ENCODE peak calls at places on chromosomes 12 and 14, in six cellular contexts. One of them, this sample, is unnamed.

GRCh38 chr12:1819050-1819449 is 1.3 kb upstream of the LRTM2 start:
- DNase-seq in activated T-helper 1 cell treated with anti-CD3 and anti-CD28 coated beads, Interleukin-12 subunit alpha, Interleukin-12 subunit beta, Interleukin-2, Interleukin-4 antibody, amounts not matched to agents 30 ng/mL and 10 ng/mL and 1 ng/mL, durations not matched to agents 14 hours and 24 hours and 36 hours: no peak
- DNase-seq in NCI-H510A treated with DMSO at 0.1 percent for 48 hours: no peak
- DNase-seq in NCI-H1105 treated with DMSO at 0.1 percent for 48 hours: no peak
- DNase-seq in T-helper 2 cell: no peak
- DNase-seq in activated CD4-positive, alpha-beta T cell treated with anti-CD3 and anti-CD28 coated beads, Interleukin-2, amount 50 U/mL, for 1 hour: no peak
- DNase-seq in this sample: no peak

GRCh38 chr12:109387425-109388166 is 39.9 kb downstream of the MYO1H start:
- DNase-seq in activated T-helper 1 cell treated with anti-CD3 and anti-CD28 coated beads, Interleukin-12 subunit alpha, Interleukin-12 subunit beta, Interleukin-2, Interleukin-4 antibody, amounts not matched to agents 30 ng/mL and 10 ng/mL and 1 ng/mL, durations not matched to agents 14 hours and 24 hours and 36 hours: no peak
- DNase-seq in NCI-H510A treated with DMSO at 0.1 percent for 48 hours: peak
- DNase-seq in NCI-H1105 treated with DMSO at 0.1 percent for 48 hours: peak
- DNase-seq in T-helper 2 cell: peak
- DNase-seq in activated CD4-positive, alpha-beta T cell treated with anti-CD3 and anti-CD28 coated beads, Interleukin-2, amount 50 U/mL, for 1 hour: no peak
- DNase-seq in this sample: no peak

GRCh38 chr12:3544296-3544965 is 53.4 kb downstream of the PRMT8 start:
- DNase-seq in activated T-helper 1 cell treated with anti-CD3 and anti-CD28 coated beads, Interleukin-12 subunit alpha, Interleukin-12 subunit beta, Interleukin-2, Interleukin-4 antibody, amounts not matched to agents 30 ng/mL and 10 ng/mL and 1 ng/mL, durations not matched to agents 14 hours and 24 hours and 36 hours: no peak
- DNase-seq in NCI-H510A treated with DMSO at 0.1 percent for 48 hours: peak
- DNase-seq in NCI-H1105 treated with DMSO at 0.1 percent for 48 hours: no peak
- DNase-seq in T-helper 2 cell: no peak
- DNase-seq in activated CD4-positive, alpha-beta T cell treated with anti-CD3 and anti-CD28 coated beads, Interleukin-2, amount 50 U/mL, for 1 hour: no peak
- DNase-seq in this sample: no peak

GRCh38 chr12:21300632-21301031 is 34.1 kb downstream of the SLCO1A2 start:
- DNase-seq in activated T-helper 1 cell treated with anti-CD3 and anti-CD28 coated beads, Interleukin-12 subunit alpha, Interleukin-12 subunit beta, Interleukin-2, Interleukin-4 antibody, amounts not matched to agents 30 ng/mL and 10 ng/mL and 1 ng/mL, durations not matched to agents 14 hours and 24 hours and 36 hours: no peak
- DNase-seq in NCI-H510A treated with DMSO at 0.1 percent for 48 hours: no peak
- DNase-seq in NCI-H1105 treated with DMSO at 0.1 percent for 48 hours: no peak
- DNase-seq in T-helper 2 cell: no peak
- DNase-seq in activated CD4-positive, alpha-beta T cell treated with anti-CD3 and anti-CD28 coated beads, Interleukin-2, amount 50 U/mL, for 1 hour: no peak
- DNase-seq in this sample: no peak

GRCh38 chr14:44404021-44404420 is 103.1 kb downstream of the FSCB start:
- DNase-seq in activated T-helper 1 cell treated with anti-CD3 and anti-CD28 coated beads, Interleukin-12 subunit alpha, Interleukin-12 subunit beta, Interleukin-2, Interleukin-4 antibody, amounts not matched to agents 30 ng/mL and 10 ng/mL and 1 ng/mL, durations not matched to agents 14 hours and 24 hours and 36 hours: no peak
- DNase-seq in NCI-H510A treated with DMSO at 0.1 percent for 48 hours: no peak
- DNase-seq in NCI-H1105 treated with DMSO at 0.1 percent for 48 hours: peak
- DNase-seq in T-helper 2 cell: no peak
- DNase-seq in activated CD4-positive, alpha-beta T cell treated with anti-CD3 and anti-CD28 coated beads, Interleukin-2, amount 50 U/mL, for 1 hour: no peak
- DNase-seq in this sample: peak

GRCh38 chr12:101325590-101325989 is 45.7 kb downstream of the UTP20 start:
- DNase-seq in activated T-helper 1 cell treated with anti-CD3 and anti-CD28 coated beads, Interleukin-12 subunit alpha, Interleukin-12 subunit beta, Interleukin-2, Interleukin-4 antibody, amounts not matched to agents 30 ng/mL and 10 ng/mL and 1 ng/mL, durations not matched to agents 14 hours and 24 hours and 36 hours: no peak
- DNase-seq in NCI-H510A treated with DMSO at 0.1 percent for 48 hours: no peak
- DNase-seq in NCI-H1105 treated with DMSO at 0.1 percent for 48 hours: no peak
- DNase-seq in T-helper 2 cell: no peak
- DNase-seq in activated CD4-positive, alpha-beta T cell treated with anti-CD3 and anti-CD28 coated beads, Interleukin-2, amount 50 U/mL, for 1 hour: no peak
- DNase-seq in this sample: no peak

GRCh38 chr14:92103363-92103762 is 3.0 kb downstream of the ATXN3 start:
- DNase-seq in activated T-helper 1 cell treated with anti-CD3 and anti-CD28 coated beads, Interleukin-12 subunit alpha, Interleukin-12 subunit beta, Interleukin-2, Interleukin-4 antibody, amounts not matched to agents 30 ng/mL and 10 ng/mL and 1 ng/mL, durations not matched to agents 14 hours and 24 hours and 36 hours: no peak
- DNase-seq in NCI-H510A treated with DMSO at 0.1 percent for 48 hours: no peak
- DNase-seq in NCI-H1105 treated with DMSO at 0.1 percent for 48 hours: no peak
- DNase-seq in T-helper 2 cell: no peak
- DNase-seq in activated CD4-positive, alpha-beta T cell treated with anti-CD3 and anti-CD28 coated beads, Interleukin-2, amount 50 U/mL, for 1 hour: no peak
- DNase-seq in this sample: no peak

GRCh38 chr12:32918890-32919791 is 22.6 kb upstream of the PKP2 start:
- DNase-seq in activated T-helper 1 cell treated with anti-CD3 and anti-CD28 coated beads, Interleukin-12 subunit alpha, Interleukin-12 subunit beta, Interleukin-2, Interleukin-4 antibody, amounts not matched to agents 30 ng/mL and 10 ng/mL and 1 ng/mL, durations not matched to agents 14 hours and 24 hours and 36 hours: no peak
- DNase-seq in NCI-H510A treated with DMSO at 0.1 percent for 48 hours: no peak
- DNase-seq in NCI-H1105 treated with DMSO at 0.1 percent for 48 hours: peak
- DNase-seq in T-helper 2 cell: no peak
- DNase-seq in activated CD4-positive, alpha-beta T cell treated with anti-CD3 and anti-CD28 coated beads, Interleukin-2, amount 50 U/mL, for 1 hour: no peak
- DNase-seq in this sample: peak

GRCh38 chr14:68451676-68452387 is 341.0 kb downstream of the ZFP36L1 start:
- DNase-seq in activated T-helper 1 cell treated with anti-CD3 and anti-CD28 coated beads, Interleukin-12 subunit alpha, Interleukin-12 subunit beta, Interleukin-2, Interleukin-4 antibody, amounts not matched to agents 30 ng/mL and 10 ng/mL and 1 ng/mL, durations not matched to agents 14 hours and 24 hours and 36 hours: no peak
- DNase-seq in NCI-H510A treated with DMSO at 0.1 percent for 48 hours: no peak
- DNase-seq in NCI-H1105 treated with DMSO at 0.1 percent for 48 hours: no peak
- DNase-seq in T-helper 2 cell: no peak
- DNase-seq in activated CD4-positive, alpha-beta T cell treated with anti-CD3 and anti-CD28 coated beads, Interleukin-2, amount 50 U/mL, for 1 hour: no peak
- DNase-seq in this sample: no peak

GRCh38 chr12:47752552-47752951 is 6.1 kb downstream of the RAPGEF3 start:
- DNase-seq in activated T-helper 1 cell treated with anti-CD3 and anti-CD28 coated beads, Interleukin-12 subunit alpha, Interleukin-12 subunit beta, Interleukin-2, Interleukin-4 antibody, amounts not matched to agents 30 ng/mL and 10 ng/mL and 1 ng/mL, durations not matched to agents 14 hours and 24 hours and 36 hours: no peak
- DNase-seq in NCI-H510A treated with DMSO at 0.1 percent for 48 hours: no peak
- DNase-seq in NCI-H1105 treated with DMSO at 0.1 percent for 48 hours: no peak
- DNase-seq in T-helper 2 cell: no peak
- DNase-seq in activated CD4-positive, alpha-beta T cell treated with anti-CD3 and anti-CD28 coated beads, Interleukin-2, amount 50 U/mL, for 1 hour: no peak
- DNase-seq in this sample: peak

GRCh38 chr12:12821975-12822374 is 8.8 kb downstream of the DDX47 start:
- DNase-seq in activated T-helper 1 cell treated with anti-CD3 and anti-CD28 coated beads, Interleukin-12 subunit alpha, Interleukin-12 subunit beta, Interleukin-2, Interleukin-4 antibody, amounts not matched to agents 30 ng/mL and 10 ng/mL and 1 ng/mL, durations not matched to agents 14 hours and 24 hours and 36 hours: no peak
- DNase-seq in NCI-H510A treated with DMSO at 0.1 percent for 48 hours: no peak
- DNase-seq in NCI-H1105 treated with DMSO at 0.1 percent for 48 hours: no peak
- DNase-seq in T-helper 2 cell: no peak
- DNase-seq in activated CD4-positive, alpha-beta T cell treated with anti-CD3 and anti-CD28 coated beads, Interleukin-2, amount 50 U/mL, for 1 hour: no peak
- DNase-seq in this sample: no peak

GRCh38 chr14:23640524-23641141 is 4.5 kb downstream of the DHRS2 start:
- DNase-seq in activated T-helper 1 cell treated with anti-CD3 and anti-CD28 coated beads, Interleukin-12 subunit alpha, Interleukin-12 subunit beta, Interleukin-2, Interleukin-4 antibody, amounts not matched to agents 30 ng/mL and 10 ng/mL and 1 ng/mL, durations not matched to agents 14 hours and 24 hours and 36 hours: no peak
- DNase-seq in NCI-H510A treated with DMSO at 0.1 percent for 48 hours: peak
- DNase-seq in NCI-H1105 treated with DMSO at 0.1 percent for 48 hours: peak
- DNase-seq in T-helper 2 cell: no peak
- DNase-seq in activated CD4-positive, alpha-beta T cell treated with anti-CD3 and anti-CD28 coated beads, Interleukin-2, amount 50 U/mL, for 1 hour: no peak
- DNase-seq in this sample: no peak

GRCh38 chr14:54784060-54784459 is 118.6 kb downstream of the GCH1 start:
- DNase-seq in activated T-helper 1 cell treated with anti-CD3 and anti-CD28 coated beads, Interleukin-12 subunit alpha, Interleukin-12 subunit beta, Interleukin-2, Interleukin-4 antibody, amounts not matched to agents 30 ng/mL and 10 ng/mL and 1 ng/mL, durations not matched to agents 14 hours and 24 hours and 36 hours: no peak
- DNase-seq in NCI-H510A treated with DMSO at 0.1 percent for 48 hours: no peak
- DNase-seq in NCI-H1105 treated with DMSO at 0.1 percent for 48 hours: no peak
- DNase-seq in T-helper 2 cell: no peak
- DNase-seq in activated CD4-positive, alpha-beta T cell treated with anti-CD3 and anti-CD28 coated beads, Interleukin-2, amount 50 U/mL, for 1 hour: no peak
- DNase-seq in this sample: no peak

GRCh38 chr12:92828565-92828964 is 100.5 kb downstream of the EEA1 start:
- DNase-seq in activated T-helper 1 cell treated with anti-CD3 and anti-CD28 coated beads, Interleukin-12 subunit alpha, Interleukin-12 subunit beta, Interleukin-2, Interleukin-4 antibody, amounts not matched to agents 30 ng/mL and 10 ng/mL and 1 ng/mL, durations not matched to agents 14 hours and 24 hours and 36 hours: no peak
- DNase-seq in NCI-H510A treated with DMSO at 0.1 percent for 48 hours: no peak
- DNase-seq in NCI-H1105 treated with DMSO at 0.1 percent for 48 hours: no peak
- DNase-seq in T-helper 2 cell: no peak
- DNase-seq in activated CD4-positive, alpha-beta T cell treated with anti-CD3 and anti-CD28 coated beads, Interleukin-2, amount 50 U/mL, for 1 hour: no peak
- DNase-seq in this sample: no peak

GRCh38 chr12:51391047-51391837 is at the start of gene GALNT6:
- DNase-seq in activated T-helper 1 cell treated with anti-CD3 and anti-CD28 coated beads, Interleukin-12 subunit alpha, Interleukin-12 subunit beta, Interleukin-2, Interleukin-4 antibody, amounts not matched to agents 30 ng/mL and 10 ng/mL and 1 ng/mL, durations not matched to agents 14 hours and 24 hours and 36 hours: peak
- DNase-seq in NCI-H510A treated with DMSO at 0.1 percent for 48 hours: peak
- DNase-seq in NCI-H1105 treated with DMSO at 0.1 percent for 48 hours: no peak
- DNase-seq in T-helper 2 cell: peak
- DNase-seq in activated CD4-positive, alpha-beta T cell treated with anti-CD3 and anti-CD28 coated beads, Interleukin-2, amount 50 U/mL, for 1 hour: peak
- DNase-seq in this sample: no peak

GRCh38 chr14:21825147-21825743 is 151.6 kb upstream of the OR4E1 start:
- DNase-seq in activated T-helper 1 cell treated with anti-CD3 and anti-CD28 coated beads, Interleukin-12 subunit alpha, Interleukin-12 subunit beta, Interleukin-2, Interleukin-4 antibody, amounts not matched to agents 30 ng/mL and 10 ng/mL and 1 ng/mL, durations not matched to agents 14 hours and 24 hours and 36 hours: peak
- DNase-seq in NCI-H510A treated with DMSO at 0.1 percent for 48 hours: no peak
- DNase-seq in NCI-H1105 treated with DMSO at 0.1 percent for 48 hours: peak
- DNase-seq in T-helper 2 cell: peak
- DNase-seq in activated CD4-positive, alpha-beta T cell treated with anti-CD3 and anti-CD28 coated beads, Interleukin-2, amount 50 U/mL, for 1 hour: peak
- DNase-seq in this sample: no peak

GRCh38 chr12:42588981-42589464 is 523 bp downstream of the PRICKLE1 start:
- DNase-seq in activated T-helper 1 cell treated with anti-CD3 and anti-CD28 coated beads, Interleukin-12 subunit alpha, Interleukin-12 subunit beta, Interleukin-2, Interleukin-4 antibody, amounts not matched to agents 30 ng/mL and 10 ng/mL and 1 ng/mL, durations not matched to agents 14 hours and 24 hours and 36 hours: no peak
- DNase-seq in NCI-H510A treated with DMSO at 0.1 percent for 48 hours: no peak
- DNase-seq in NCI-H1105 treated with DMSO at 0.1 percent for 48 hours: peak
- DNase-seq in T-helper 2 cell: no peak
- DNase-seq in activated CD4-positive, alpha-beta T cell treated with anti-CD3 and anti-CD28 coated beads, Interleukin-2, amount 50 U/mL, for 1 hour: no peak
- DNase-seq in this sample: no peak

GRCh38 chr12:138898-139534 is 72.4 kb downstream of the IQSEC3 start:
- DNase-seq in activated T-helper 1 cell treated with anti-CD3 and anti-CD28 coated beads, Interleukin-12 subunit alpha, Interleukin-12 subunit beta, Interleukin-2, Interleukin-4 antibody, amounts not matched to agents 30 ng/mL and 10 ng/mL and 1 ng/mL, durations not matched to agents 14 hours and 24 hours and 36 hours: no peak
- DNase-seq in NCI-H510A treated with DMSO at 0.1 percent for 48 hours: no peak
- DNase-seq in NCI-H1105 treated with DMSO at 0.1 percent for 48 hours: no peak
- DNase-seq in T-helper 2 cell: peak
- DNase-seq in activated CD4-positive, alpha-beta T cell treated with anti-CD3 and anti-CD28 coated beads, Interleukin-2, amount 50 U/mL, for 1 hour: no peak
- DNase-seq in this sample: peak

GRCh38 chr14:87084908-87085307 is 908.1 kb downstream of the GALC start:
- DNase-seq in activated T-helper 1 cell treated with anti-CD3 and anti-CD28 coated beads, Interleukin-12 subunit alpha, Interleukin-12 subunit beta, Interleukin-2, Interleukin-4 antibody, amounts not matched to agents 30 ng/mL and 10 ng/mL and 1 ng/mL, durations not matched to agents 14 hours and 24 hours and 36 hours: no peak
- DNase-seq in NCI-H510A treated with DMSO at 0.1 percent for 48 hours: no peak
- DNase-seq in NCI-H1105 treated with DMSO at 0.1 percent for 48 hours: no peak
- DNase-seq in T-helper 2 cell: no peak
- DNase-seq in activated CD4-positive, alpha-beta T cell treated with anti-CD3 and anti-CD28 coated beads, Interleukin-2, amount 50 U/mL, for 1 hour: no peak
- DNase-seq in this sample: no peak

GRCh38 chr12:63400318-63400717 is 249.3 kb upstream of the AVPR1A start:
- DNase-seq in activated T-helper 1 cell treated with anti-CD3 and anti-CD28 coated beads, Interleukin-12 subunit alpha, Interleukin-12 subunit beta, Interleukin-2, Interleukin-4 antibody, amounts not matched to agents 30 ng/mL and 10 ng/mL and 1 ng/mL, durations not matched to agents 14 hours and 24 hours and 36 hours: no peak
- DNase-seq in NCI-H510A treated with DMSO at 0.1 percent for 48 hours: no peak
- DNase-seq in NCI-H1105 treated with DMSO at 0.1 percent for 48 hours: no peak
- DNase-seq in T-helper 2 cell: no peak
- DNase-seq in activated CD4-positive, alpha-beta T cell treated with anti-CD3 and anti-CD28 coated beads, Interleukin-2, amount 50 U/mL, for 1 hour: no peak
- DNase-seq in this sample: no peak

GRCh38 chr14:51419685-51420084 is 179.6 kb downstream of the TMX1 start:
- DNase-seq in activated T-helper 1 cell treated with anti-CD3 and anti-CD28 coated beads, Interleukin-12 subunit alpha, Interleukin-12 subunit beta, Interleukin-2, Interleukin-4 antibody, amounts not matched to agents 30 ng/mL and 10 ng/mL and 1 ng/mL, durations not matched to agents 14 hours and 24 hours and 36 hours: no peak
- DNase-seq in NCI-H510A treated with DMSO at 0.1 percent for 48 hours: no peak
- DNase-seq in NCI-H1105 treated with DMSO at 0.1 percent for 48 hours: no peak
- DNase-seq in T-helper 2 cell: peak
- DNase-seq in activated CD4-positive, alpha-beta T cell treated with anti-CD3 and anti-CD28 coated beads, Interleukin-2, amount 50 U/mL, for 1 hour: peak
- DNase-seq in this sample: no peak

GRCh38 chr14:98889107-98889835 is 382.7 kb downstream of the BCL11B start:
- DNase-seq in activated T-helper 1 cell treated with anti-CD3 and anti-CD28 coated beads, Interleukin-12 subunit alpha, Interleukin-12 subunit beta, Interleukin-2, Interleukin-4 antibody, amounts not matched to agents 30 ng/mL and 10 ng/mL and 1 ng/mL, durations not matched to agents 14 hours and 24 hours and 36 hours: no peak
- DNase-seq in NCI-H510A treated with DMSO at 0.1 percent for 48 hours: no peak
- DNase-seq in NCI-H1105 treated with DMSO at 0.1 percent for 48 hours: no peak
- DNase-seq in T-helper 2 cell: no peak
- DNase-seq in activated CD4-positive, alpha-beta T cell treated with anti-CD3 and anti-CD28 coated beads, Interleukin-2, amount 50 U/mL, for 1 hour: no peak
- DNase-seq in this sample: no peak

GRCh38 chr12:6336859-6337744 is 4.8 kb downstream of the TNFRSF1A start:
- DNase-seq in activated T-helper 1 cell treated with anti-CD3 and anti-CD28 coated beads, Interleukin-12 subunit alpha, Interleukin-12 subunit beta, Interleukin-2, Interleukin-4 antibody, amounts not matched to agents 30 ng/mL and 10 ng/mL and 1 ng/mL, durations not matched to agents 14 hours and 24 hours and 36 hours: peak
- DNase-seq in NCI-H510A treated with DMSO at 0.1 percent for 48 hours: no peak
- DNase-seq in NCI-H1105 treated with DMSO at 0.1 percent for 48 hours: no peak
- DNase-seq in T-helper 2 cell: peak
- DNase-seq in activated CD4-positive, alpha-beta T cell treated with anti-CD3 and anti-CD28 coated beads, Interleukin-2, amount 50 U/mL, for 1 hour: peak
- DNase-seq in this sample: no peak

GRCh38 chr14:73723799-73724621 is 9.8 kb upstream of the PNMA1 start:
- DNase-seq in activated T-helper 1 cell treated with anti-CD3 and anti-CD28 coated beads, Interleukin-12 subunit alpha, Interleukin-12 subunit beta, Interleukin-2, Interleukin-4 antibody, amounts not matched to agents 30 ng/mL and 10 ng/mL and 1 ng/mL, durations not matched to agents 14 hours and 24 hours and 36 hours: no peak
- DNase-seq in NCI-H510A treated with DMSO at 0.1 percent for 48 hours: no peak
- DNase-seq in NCI-H1105 treated with DMSO at 0.1 percent for 48 hours: no peak
- DNase-seq in T-helper 2 cell: no peak
- DNase-seq in activated CD4-positive, alpha-beta T cell treated with anti-CD3 and anti-CD28 coated beads, Interleukin-2, amount 50 U/mL, for 1 hour: no peak
- DNase-seq in this sample: peak

GRCh38 chr12:3237154-3237520 is 160.0 kb downstream of the TSPAN9 start:
- DNase-seq in activated T-helper 1 cell treated with anti-CD3 and anti-CD28 coated beads, Interleukin-12 subunit alpha, Interleukin-12 subunit beta, Interleukin-2, Interleukin-4 antibody, amounts not matched to agents 30 ng/mL and 10 ng/mL and 1 ng/mL, durations not matched to agents 14 hours and 24 hours and 36 hours: no peak
- DNase-seq in NCI-H510A treated with DMSO at 0.1 percent for 48 hours: no peak
- DNase-seq in NCI-H1105 treated with DMSO at 0.1 percent for 48 hours: no peak
- DNase-seq in T-helper 2 cell: no peak
- DNase-seq in activated CD4-positive, alpha-beta T cell treated with anti-CD3 and anti-CD28 coated beads, Interleukin-2, amount 50 U/mL, for 1 hour: no peak
- DNase-seq in this sample: no peak

GRCh38 chr14:73762375-73762822 is 48.2 kb upstream of the PNMA1 start:
- DNase-seq in activated T-helper 1 cell treated with anti-CD3 and anti-CD28 coated beads, Interleukin-12 subunit alpha, Interleukin-12 subunit beta, Interleukin-2, Interleukin-4 antibody, amounts not matched to agents 30 ng/mL and 10 ng/mL and 1 ng/mL, durations not matched to agents 14 hours and 24 hours and 36 hours: no peak
- DNase-seq in NCI-H510A treated with DMSO at 0.1 percent for 48 hours: peak
- DNase-seq in NCI-H1105 treated with DMSO at 0.1 percent for 48 hours: no peak
- DNase-seq in T-helper 2 cell: peak
- DNase-seq in activated CD4-positive, alpha-beta T cell treated with anti-CD3 and anti-CD28 coated beads, Interleukin-2, amount 50 U/mL, for 1 hour: no peak
- DNase-seq in this sample: no peak

GRCh38 chr12:53327435-53328042 is 6.1 kb upstream of the AAAS start:
- DNase-seq in activated T-helper 1 cell treated with anti-CD3 and anti-CD28 coated beads, Interleukin-12 subunit alpha, Interleukin-12 subunit beta, Interleukin-2, Interleukin-4 antibody, amounts not matched to agents 30 ng/mL and 10 ng/mL and 1 ng/mL, durations not matched to agents 14 hours and 24 hours and 36 hours: no peak
- DNase-seq in NCI-H510A treated with DMSO at 0.1 percent for 48 hours: peak
- DNase-seq in NCI-H1105 treated with DMSO at 0.1 percent for 48 hours: no peak
- DNase-seq in T-helper 2 cell: no peak
- DNase-seq in activated CD4-positive, alpha-beta T cell treated with anti-CD3 and anti-CD28 coated beads, Interleukin-2, amount 50 U/mL, for 1 hour: no peak
- DNase-seq in this sample: no peak

GRCh38 chr12:126204326-126204725 is 1139.1 kb downstream of the AACS start:
- DNase-seq in activated T-helper 1 cell treated with anti-CD3 and anti-CD28 coated beads, Interleukin-12 subunit alpha, Interleukin-12 subunit beta, Interleukin-2, Interleukin-4 antibody, amounts not matched to agents 30 ng/mL and 10 ng/mL and 1 ng/mL, durations not matched to agents 14 hours and 24 hours and 36 hours: no peak
- DNase-seq in NCI-H510A treated with DMSO at 0.1 percent for 48 hours: no peak
- DNase-seq in NCI-H1105 treated with DMSO at 0.1 percent for 48 hours: no peak
- DNase-seq in T-helper 2 cell: no peak
- DNase-seq in activated CD4-positive, alpha-beta T cell treated with anti-CD3 and anti-CD28 coated beads, Interleukin-2, amount 50 U/mL, for 1 hour: no peak
- DNase-seq in this sample: no peak

GRCh38 chr12:74646831-74647230 is 109.2 kb downstream of the ATXN7L3B start:
- DNase-seq in activated T-helper 1 cell treated with anti-CD3 and anti-CD28 coated beads, Interleukin-12 subunit alpha, Interleukin-12 subunit beta, Interleukin-2, Interleukin-4 antibody, amounts not matched to agents 30 ng/mL and 10 ng/mL and 1 ng/mL, durations not matched to agents 14 hours and 24 hours and 36 hours: no peak
- DNase-seq in NCI-H510A treated with DMSO at 0.1 percent for 48 hours: peak
- DNase-seq in NCI-H1105 treated with DMSO at 0.1 percent for 48 hours: peak
- DNase-seq in T-helper 2 cell: no peak
- DNase-seq in activated CD4-positive, alpha-beta T cell treated with anti-CD3 and anti-CD28 coated beads, Interleukin-2, amount 50 U/mL, for 1 hour: no peak
- DNase-seq in this sample: no peak

GRCh38 chr12:90322006-90322405 is 613.4 kb upstream of the ATP2B1 start:
- DNase-seq in activated T-helper 1 cell treated with anti-CD3 and anti-CD28 coated beads, Interleukin-12 subunit alpha, Interleukin-12 subunit beta, Interleukin-2, Interleukin-4 antibody, amounts not matched to agents 30 ng/mL and 10 ng/mL and 1 ng/mL, durations not matched to agents 14 hours and 24 hours and 36 hours: no peak
- DNase-seq in NCI-H510A treated with DMSO at 0.1 percent for 48 hours: no peak
- DNase-seq in NCI-H1105 treated with DMSO at 0.1 percent for 48 hours: no peak
- DNase-seq in T-helper 2 cell: no peak
- DNase-seq in activated CD4-positive, alpha-beta T cell treated with anti-CD3 and anti-CD28 coated beads, Interleukin-2, amount 50 U/mL, for 1 hour: no peak
- DNase-seq in this sample: peak

GRCh38 chr14:95683793-95684192 is 2.4 kb upstream of the TCL1B start:
- DNase-seq in activated T-helper 1 cell treated with anti-CD3 and anti-CD28 coated beads, Interleukin-12 subunit alpha, Interleukin-12 subunit beta, Interleukin-2, Interleukin-4 antibody, amounts not matched to agents 30 ng/mL and 10 ng/mL and 1 ng/mL, durations not matched to agents 14 hours and 24 hours and 36 hours: no peak
- DNase-seq in NCI-H510A treated with DMSO at 0.1 percent for 48 hours: no peak
- DNase-seq in NCI-H1105 treated with DMSO at 0.1 percent for 48 hours: no peak
- DNase-seq in T-helper 2 cell: peak
- DNase-seq in activated CD4-positive, alpha-beta T cell treated with anti-CD3 and anti-CD28 coated beads, Interleukin-2, amount 50 U/mL, for 1 hour: peak
- DNase-seq in this sample: no peak

GRCh38 chr14:20697273-20698017 is 8.9 kb downstream of the ANG start:
- DNase-seq in activated T-helper 1 cell treated with anti-CD3 and anti-CD28 coated beads, Interleukin-12 subunit alpha, Interleukin-12 subunit beta, Interleukin-2, Interleukin-4 antibody, amounts not matched to agents 30 ng/mL and 10 ng/mL and 1 ng/mL, durations not matched to agents 14 hours and 24 hours and 36 hours: peak
- DNase-seq in NCI-H510A treated with DMSO at 0.1 percent for 48 hours: no peak
- DNase-seq in NCI-H1105 treated with DMSO at 0.1 percent for 48 hours: peak
- DNase-seq in T-helper 2 cell: peak
- DNase-seq in activated CD4-positive, alpha-beta T cell treated with anti-CD3 and anti-CD28 coated beads, Interleukin-2, amount 50 U/mL, for 1 hour: peak
- DNase-seq in this sample: peak

GRCh38 chr14:58059121-58059520 is 92.9 kb downstream of the ARMH4 start:
- DNase-seq in activated T-helper 1 cell treated with anti-CD3 and anti-CD28 coated beads, Interleukin-12 subunit alpha, Interleukin-12 subunit beta, Interleukin-2, Interleukin-4 antibody, amounts not matched to agents 30 ng/mL and 10 ng/mL and 1 ng/mL, durations not matched to agents 14 hours and 24 hours and 36 hours: no peak
- DNase-seq in NCI-H510A treated with DMSO at 0.1 percent for 48 hours: no peak
- DNase-seq in NCI-H1105 treated with DMSO at 0.1 percent for 48 hours: peak
- DNase-seq in T-helper 2 cell: no peak
- DNase-seq in activated CD4-positive, alpha-beta T cell treated with anti-CD3 and anti-CD28 coated beads, Interleukin-2, amount 50 U/mL, for 1 hour: no peak
- DNase-seq in this sample: no peak

GRCh38 chr12:94909609-94910008 is 93.9 kb downstream of the NDUFA12 start:
- DNase-seq in activated T-helper 1 cell treated with anti-CD3 and anti-CD28 coated beads, Interleukin-12 subunit alpha, Interleukin-12 subunit beta, Interleukin-2, Interleukin-4 antibody, amounts not matched to agents 30 ng/mL and 10 ng/mL and 1 ng/mL, durations not matched to agents 14 hours and 24 hours and 36 hours: no peak
- DNase-seq in NCI-H510A treated with DMSO at 0.1 percent for 48 hours: no peak
- DNase-seq in NCI-H1105 treated with DMSO at 0.1 percent for 48 hours: no peak
- DNase-seq in T-helper 2 cell: no peak
- DNase-seq in activated CD4-positive, alpha-beta T cell treated with anti-CD3 and anti-CD28 coated beads, Interleukin-2, amount 50 U/mL, for 1 hour: no peak
- DNase-seq in this sample: no peak

This sample was measured in astrocyte.